ENCODE peak calls at places on chromosome 18, in nine cellular contexts. One of them, this sample, is unnamed.

GRCh38 chr18:71831039-71831438 is 713.1 kb downstream of the CBLN2 start:
- DNase-seq in fibroblast of mammary gland: peak
- DNase-seq in T-helper 22 cell: no peak
- DNase-seq in effector memory CD8-positive, alpha-beta T cell: no peak
- DNase-seq in activated effector memory CD4-positive, alpha-beta T cell treated with anti-CD3 and anti-CD28 coated beads, Interleukin-2, amount 50 U/mL, for 16 hours: no peak
- DNase-seq in chondrocyte: no peak
- DNase-seq in activated T-helper 1 cell treated with anti-CD3 and anti-CD28 coated beads, Interleukin-2, amount 50 U/mL, for 16 hours: no peak
- DNase-seq in activated CD4-positive, alpha-beta T cell treated with anti-CD3 and anti-CD28 coated beads, Interleukin-2, amount 10 ng/mL, durations not matched to agents 7 days and 5 days: no peak
- DNase-seq in IMR-90: peak
- DNase-seq in this sample: no peak

GRCh38 chr18:68263481-68263880 is 451.4 kb downstream of the TMX3 start:
- DNase-seq in fibroblast of mammary gland: peak
- DNase-seq in T-helper 22 cell: no peak
- DNase-seq in effector memory CD8-positive, alpha-beta T cell: no peak
- DNase-seq in activated effector memory CD4-positive, alpha-beta T cell treated with anti-CD3 and anti-CD28 coated beads, Interleukin-2, amount 50 U/mL, for 16 hours: no peak
- DNase-seq in chondrocyte: no peak
- DNase-seq in activated T-helper 1 cell treated with anti-CD3 and anti-CD28 coated beads, Interleukin-2, amount 50 U/mL, for 16 hours: no peak
- DNase-seq in activated CD4-positive, alpha-beta T cell treated with anti-CD3 and anti-CD28 coated beads, Interleukin-2, amount 10 ng/mL, durations not matched to agents 7 days and 5 days: no peak
- DNase-seq in IMR-90: peak
- DNase-seq in this sample: no peak

GRCh38 chr18:6257950-6258349 is 156.8 kb downstream of the L3MBTL4 start:
- DNase-seq in fibroblast of mammary gland: no peak
- DNase-seq in T-helper 22 cell: no peak
- DNase-seq in effector memory CD8-positive, alpha-beta T cell: no peak
- DNase-seq in activated effector memory CD4-positive, alpha-beta T cell treated with anti-CD3 and anti-CD28 coated beads, Interleukin-2, amount 50 U/mL, for 16 hours: no peak
- DNase-seq in chondrocyte: no peak
- DNase-seq in activated T-helper 1 cell treated with anti-CD3 and anti-CD28 coated beads, Interleukin-2, amount 50 U/mL, for 16 hours: no peak
- DNase-seq in activated CD4-positive, alpha-beta T cell treated with anti-CD3 and anti-CD28 coated beads, Interleukin-2, amount 10 ng/mL, durations not matched to agents 7 days and 5 days: no peak
- DNase-seq in IMR-90: no peak
- DNase-seq in this sample: no peak

GRCh38 chr18:12958478-12958877 is 10.7 kb downstream of the SEH1L start:
- DNase-seq in fibroblast of mammary gland: no peak
- DNase-seq in T-helper 22 cell: no peak
- DNase-seq in effector memory CD8-positive, alpha-beta T cell: no peak
- DNase-seq in activated effector memory CD4-positive, alpha-beta T cell treated with anti-CD3 and anti-CD28 coated beads, Interleukin-2, amount 50 U/mL, for 16 hours: no peak
- DNase-seq in chondrocyte: no peak
- DNase-seq in activated T-helper 1 cell treated with anti-CD3 and anti-CD28 coated beads, Interleukin-2, amount 50 U/mL, for 16 hours: no peak
- DNase-seq in activated CD4-positive, alpha-beta T cell treated with anti-CD3 and anti-CD28 coated beads, Interleukin-2, amount 10 ng/mL, durations not matched to agents 7 days and 5 days: no peak
- DNase-seq in IMR-90: no peak
- DNase-seq in this sample: no peak

GRCh38 chr18:12159446-12159845 is 65.8 kb downstream of the ANKRD62 start:
- DNase-seq in fibroblast of mammary gland: peak
- DNase-seq in T-helper 22 cell: no peak
- DNase-seq in effector memory CD8-positive, alpha-beta T cell: no peak
- DNase-seq in activated effector memory CD4-positive, alpha-beta T cell treated with anti-CD3 and anti-CD28 coated beads, Interleukin-2, amount 50 U/mL, for 16 hours: no peak
- DNase-seq in chondrocyte: no peak
- DNase-seq in activated T-helper 1 cell treated with anti-CD3 and anti-CD28 coated beads, Interleukin-2, amount 50 U/mL, for 16 hours: no peak
- DNase-seq in activated CD4-positive, alpha-beta T cell treated with anti-CD3 and anti-CD28 coated beads, Interleukin-2, amount 10 ng/mL, durations not matched to agents 7 days and 5 days: no peak
- DNase-seq in IMR-90: peak
- DNase-seq in this sample: no peak

GRCh38 chr18:50866765-50867164 is 12.2 kb upstream of the ME2 start:
- DNase-seq in fibroblast of mammary gland: peak
- DNase-seq in T-helper 22 cell: no peak
- DNase-seq in effector memory CD8-positive, alpha-beta T cell: no peak
- DNase-seq in activated effector memory CD4-positive, alpha-beta T cell treated with anti-CD3 and anti-CD28 coated beads, Interleukin-2, amount 50 U/mL, for 16 hours: no peak
- DNase-seq in chondrocyte: no peak
- DNase-seq in activated T-helper 1 cell treated with anti-CD3 and anti-CD28 coated beads, Interleukin-2, amount 50 U/mL, for 16 hours: no peak
- DNase-seq in activated CD4-positive, alpha-beta T cell treated with anti-CD3 and anti-CD28 coated beads, Interleukin-2, amount 10 ng/mL, durations not matched to agents 7 days and 5 days: no peak
- DNase-seq in IMR-90: no peak
- DNase-seq in this sample: peak

GRCh38 chr18:11494093-11494492 is 115.3 kb upstream of the SLC35G4 start:
- DNase-seq in fibroblast of mammary gland: peak
- DNase-seq in T-helper 22 cell: no peak
- DNase-seq in effector memory CD8-positive, alpha-beta T cell: no peak
- DNase-seq in activated effector memory CD4-positive, alpha-beta T cell treated with anti-CD3 and anti-CD28 coated beads, Interleukin-2, amount 50 U/mL, for 16 hours: no peak
- DNase-seq in chondrocyte: no peak
- DNase-seq in activated T-helper 1 cell treated with anti-CD3 and anti-CD28 coated beads, Interleukin-2, amount 50 U/mL, for 16 hours: no peak
- DNase-seq in activated CD4-positive, alpha-beta T cell treated with anti-CD3 and anti-CD28 coated beads, Interleukin-2, amount 10 ng/mL, durations not matched to agents 7 days and 5 days: no peak
- DNase-seq in IMR-90: peak
- DNase-seq in this sample: no peak

GRCh38 chr18:24404591-24404990 is 7.0 kb upstream of the OSBPL1A start:
- DNase-seq in fibroblast of mammary gland: no peak
- DNase-seq in T-helper 22 cell: no peak
- DNase-seq in effector memory CD8-positive, alpha-beta T cell: no peak
- DNase-seq in activated effector memory CD4-positive, alpha-beta T cell treated with anti-CD3 and anti-CD28 coated beads, Interleukin-2, amount 50 U/mL, for 16 hours: no peak
- DNase-seq in chondrocyte: no peak
- DNase-seq in activated T-helper 1 cell treated with anti-CD3 and anti-CD28 coated beads, Interleukin-2, amount 50 U/mL, for 16 hours: no peak
- DNase-seq in activated CD4-positive, alpha-beta T cell treated with anti-CD3 and anti-CD28 coated beads, Interleukin-2, amount 10 ng/mL, durations not matched to agents 7 days and 5 days: no peak
- DNase-seq in IMR-90: no peak
- DNase-seq in this sample: no peak

GRCh38 chr18:3525870-3526420 is 76.0 kb downstream of the TGIF1 start:
- DNase-seq in fibroblast of mammary gland: no peak
- DNase-seq in T-helper 22 cell: peak
- DNase-seq in effector memory CD8-positive, alpha-beta T cell: peak
- DNase-seq in activated effector memory CD4-positive, alpha-beta T cell treated with anti-CD3 and anti-CD28 coated beads, Interleukin-2, amount 50 U/mL, for 16 hours: peak
- DNase-seq in chondrocyte: no peak
- DNase-seq in activated T-helper 1 cell treated with anti-CD3 and anti-CD28 coated beads, Interleukin-2, amount 50 U/mL, for 16 hours: no peak
- DNase-seq in activated CD4-positive, alpha-beta T cell treated with anti-CD3 and anti-CD28 coated beads, Interleukin-2, amount 10 ng/mL, durations not matched to agents 7 days and 5 days: peak
- DNase-seq in IMR-90: no peak
- DNase-seq in this sample: peak

GRCh38 chr18:48412339-48412929 is 3.3 kb upstream of the ZBTB7C start:
- DNase-seq in fibroblast of mammary gland: no peak
- DNase-seq in T-helper 22 cell: no peak
- DNase-seq in effector memory CD8-positive, alpha-beta T cell: no peak
- DNase-seq in activated effector memory CD4-positive, alpha-beta T cell treated with anti-CD3 and anti-CD28 coated beads, Interleukin-2, amount 50 U/mL, for 16 hours: no peak
- DNase-seq in chondrocyte: no peak
- DNase-seq in activated T-helper 1 cell treated with anti-CD3 and anti-CD28 coated beads, Interleukin-2, amount 50 U/mL, for 16 hours: no peak
- DNase-seq in activated CD4-positive, alpha-beta T cell treated with anti-CD3 and anti-CD28 coated beads, Interleukin-2, amount 10 ng/mL, durations not matched to agents 7 days and 5 days: peak
- DNase-seq in IMR-90: no peak
- DNase-seq in this sample: peak

GRCh38 chr18:35378206-35378795 is 1.2 kb upstream of the ZNF396 start:
- DNase-seq in fibroblast of mammary gland: peak
- DNase-seq in T-helper 22 cell: no peak
- DNase-seq in effector memory CD8-positive, alpha-beta T cell: no peak
- DNase-seq in activated effector memory CD4-positive, alpha-beta T cell treated with anti-CD3 and anti-CD28 coated beads, Interleukin-2, amount 50 U/mL, for 16 hours: no peak
- DNase-seq in chondrocyte: no peak
- DNase-seq in activated T-helper 1 cell treated with anti-CD3 and anti-CD28 coated beads, Interleukin-2, amount 50 U/mL, for 16 hours: no peak
- DNase-seq in activated CD4-positive, alpha-beta T cell treated with anti-CD3 and anti-CD28 coated beads, Interleukin-2, amount 10 ng/mL, durations not matched to agents 7 days and 5 days: no peak
- DNase-seq in IMR-90: peak
- DNase-seq in this sample: no peak

GRCh38 chr18:36688020-36688965 is 140.5 kb downstream of the TPGS2 start:
- DNase-seq in fibroblast of mammary gland: peak
- DNase-seq in T-helper 22 cell: no peak
- DNase-seq in effector memory CD8-positive, alpha-beta T cell: peak
- DNase-seq in activated effector memory CD4-positive, alpha-beta T cell treated with anti-CD3 and anti-CD28 coated beads, Interleukin-2, amount 50 U/mL, for 16 hours: peak
- DNase-seq in chondrocyte: no peak
- DNase-seq in activated T-helper 1 cell treated with anti-CD3 and anti-CD28 coated beads, Interleukin-2, amount 50 U/mL, for 16 hours: no peak
- DNase-seq in activated CD4-positive, alpha-beta T cell treated with anti-CD3 and anti-CD28 coated beads, Interleukin-2, amount 10 ng/mL, durations not matched to agents 7 days and 5 days: peak
- DNase-seq in IMR-90: peak
- DNase-seq in this sample: peak